ENCODE peak calls at places on chromosome 1, in ten cellular contexts. B, Q, W, R, P, I, M, J, A and G are unnamed samples.

GRCh38 chr1:16237343-16237830 is 404 bp upstream of the CPLANE2 start:
- DNase-seq in I (no peak), J (no peak), B (peak), R (no peak), M (no peak), W (no peak), Q (no peak), A (no peak), P (no peak), G (no peak)

GRCh38 chr1:181910905-181911304 is 150.6 kb downstream of the ZNF648 start:
- DNase-seq in R (no peak), Q (no peak), W (no peak), A (no peak), J (no peak), M (no peak), I (no peak), P (no peak), B (no peak), G (peak)

GRCh38 chr1:26945728-26946127 is 14.5 kb downstream of the KDF1 start:
- DNase-seq in J (no peak), M (peak), R (no peak), Q (no peak), B (peak), P (no peak), W (no peak), I (no peak), A (no peak), G (no peak)

GRCh38 chr1:76501576-76502219 is 365.6 kb upstream of the ST6GALNAC5 start:
- DNase-seq in M (no peak), P (no peak), J (no peak), Q (no peak), W (no peak), I (no peak), B (no peak), A (no peak), R (no peak), G (peak)

GRCh38 chr1:26094677-26095383 is 16.8 kb upstream of the PDIK1L start:
- DNase-seq in W (no peak), M (no peak), B (peak), J (peak), P (no peak), I (no peak), Q (no peak), A (no peak), R (no peak), G (no peak)

GRCh38 chr1:172537827-172538391 is 5.0 kb downstream of the SUCO start:
- DNase-seq in W (no peak), M (no peak), P (no peak), B (no peak), A (no peak), R (no peak), Q (no peak), I (no peak), J (no peak), G (peak)

GRCh38 chr1:96741335-96741734 is 19.8 kb downstream of the PTBP2 start:
- DNase-seq in B (no peak), R (no peak), A (no peak), I (no peak), Q (no peak), W (no peak), M (no peak), P (no peak), J (no peak), G (no peak)

GRCh38 chr1:200890818-200891773 is 3.6 kb upstream of the INAVA start:
- DNase-seq in M (peak), A (peak), J (no peak), R (no peak), B (peak), I (peak), W (peak), P (no peak), Q (no peak), G (no peak)

GRCh38 chr1:178119623-178120022 is 25.7 kb downstream of the RASAL2 start:
- DNase-seq in B (no peak), I (peak), R (no peak), W (no peak), P (no peak), A (no peak), Q (no peak), J (no peak), M (no peak), G (no peak)

DNA sequence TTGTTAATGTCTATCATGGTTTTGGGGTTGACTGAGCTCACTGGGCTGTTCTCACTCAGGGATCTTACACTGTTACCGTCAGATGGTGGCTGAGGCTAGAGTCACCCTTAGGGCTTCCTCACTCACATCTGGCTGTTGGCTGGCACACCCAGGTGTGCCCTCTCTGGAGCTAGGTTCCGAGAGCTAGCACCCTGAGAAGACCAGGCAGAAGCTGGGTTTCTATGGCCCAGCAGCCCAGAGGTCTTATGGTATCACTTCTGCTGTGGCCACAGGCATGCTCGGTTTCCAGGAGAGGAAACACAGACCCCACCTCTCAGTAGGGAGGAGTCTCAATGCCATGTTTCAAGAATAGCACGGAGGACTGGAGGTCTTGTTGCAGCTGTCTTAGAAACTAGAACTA is 20.7 kb upstream of the KIF1B start:
- DNase-seq in P (no peak), I (no peak), M (peak), W (no peak), B (no peak), J (no peak), A (no peak), R (no peak), Q (no peak), G (no peak)
- TF ChIP-seq POLR2A in P (no peak), I (no peak), M (no peak), W (no peak), B (no peak), J (no peak), A (no peak), R (no peak), Q (no peak), G (no peak)

DNA sequence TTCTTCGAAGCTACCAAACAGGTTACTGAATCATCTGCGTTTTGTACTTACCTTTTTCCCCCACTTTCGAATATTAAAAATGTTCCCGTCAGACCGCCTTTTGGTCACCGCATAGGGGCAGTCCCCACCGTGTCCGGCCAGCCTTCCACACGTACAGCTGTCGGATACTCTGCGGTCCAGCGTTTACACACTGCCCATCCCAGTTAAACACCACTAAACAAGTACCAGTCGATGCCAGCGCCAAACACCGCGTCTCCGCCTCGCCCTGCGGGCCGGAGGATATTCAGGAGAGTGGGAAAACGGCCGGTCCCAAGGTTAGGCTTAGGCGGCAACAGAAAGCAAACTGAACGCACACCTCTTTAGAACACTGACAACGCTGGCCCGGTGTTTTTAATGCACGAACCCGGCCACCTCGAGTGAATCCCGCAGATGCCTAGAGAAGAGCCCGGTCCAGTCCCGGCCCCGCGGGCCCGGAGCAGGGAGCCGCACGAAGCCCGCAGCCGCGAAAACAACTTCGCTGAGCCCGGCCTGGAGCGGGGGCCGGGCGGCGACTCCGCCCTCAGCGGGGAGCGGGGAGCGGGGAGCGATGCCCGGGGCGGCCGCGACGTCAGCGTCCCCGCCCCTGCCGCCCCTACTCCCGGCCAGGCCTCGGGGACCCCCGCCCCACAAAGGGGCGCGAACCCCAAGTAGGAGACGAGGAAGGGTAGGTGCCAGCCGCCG is 730 bp upstream of the PHF13 start:
- DNase-seq in W (peak), I (no peak), Q (no peak), P (no peak), A (no peak), B (peak), R (peak), M (peak), J (peak), G (no peak)
- TF ChIP-seq POLR2A in W (no peak), I (no peak), Q (peak), P (peak), A (no peak), B (peak), R (no peak), M (peak), J (peak), G (peak)

GRCh38 chr1:6103854-6104530 is 58.3 kb downstream of the KCNAB2 start:
- DNase-seq in Q (no peak), P (no peak), J (no peak), M (no peak), I (no peak), W (no peak), B (no peak), R (no peak), A (no peak), G (no peak)

GRCh38 chr1:6100801-6101783 is 55.4 kb downstream of the KCNAB2 start:
- DNase-seq in A (no peak), Q (no peak), P (no peak), I (no peak), B (no peak), W (no peak), R (no peak), J (no peak), M (no peak), G (no peak)

GRCh38 chr1:6101826-6102225 is 56.1 kb downstream of the KCNAB2 start:
- DNase-seq in P (no peak), R (no peak), J (no peak), B (no peak), W (no peak), Q (no peak), I (no peak), M (no peak), A (no peak), G (no peak)

GRCh38 chr1:6103111-6103853 is 57.6 kb downstream of the KCNAB2 start:
- DNase-seq in Q (no peak), R (no peak), A (no peak), B (no peak), P (no peak), J (no peak), I (no peak), W (no peak), M (no peak), G (no peak)

GRCh38 chr1:6102227-6102845 is 56.6 kb downstream of the KCNAB2 start:
- DNase-seq in A (no peak), B (no peak), Q (no peak), J (no peak), W (no peak), I (no peak), M (no peak), P (no peak), R (no peak), G (no peak)
- TF ChIP-seq POLR2A in A (no peak), B (no peak), Q (no peak), J (no peak), W (no peak), I (no peak), M (no peak), P (no peak), R (no peak), G (no peak)

DNA sequence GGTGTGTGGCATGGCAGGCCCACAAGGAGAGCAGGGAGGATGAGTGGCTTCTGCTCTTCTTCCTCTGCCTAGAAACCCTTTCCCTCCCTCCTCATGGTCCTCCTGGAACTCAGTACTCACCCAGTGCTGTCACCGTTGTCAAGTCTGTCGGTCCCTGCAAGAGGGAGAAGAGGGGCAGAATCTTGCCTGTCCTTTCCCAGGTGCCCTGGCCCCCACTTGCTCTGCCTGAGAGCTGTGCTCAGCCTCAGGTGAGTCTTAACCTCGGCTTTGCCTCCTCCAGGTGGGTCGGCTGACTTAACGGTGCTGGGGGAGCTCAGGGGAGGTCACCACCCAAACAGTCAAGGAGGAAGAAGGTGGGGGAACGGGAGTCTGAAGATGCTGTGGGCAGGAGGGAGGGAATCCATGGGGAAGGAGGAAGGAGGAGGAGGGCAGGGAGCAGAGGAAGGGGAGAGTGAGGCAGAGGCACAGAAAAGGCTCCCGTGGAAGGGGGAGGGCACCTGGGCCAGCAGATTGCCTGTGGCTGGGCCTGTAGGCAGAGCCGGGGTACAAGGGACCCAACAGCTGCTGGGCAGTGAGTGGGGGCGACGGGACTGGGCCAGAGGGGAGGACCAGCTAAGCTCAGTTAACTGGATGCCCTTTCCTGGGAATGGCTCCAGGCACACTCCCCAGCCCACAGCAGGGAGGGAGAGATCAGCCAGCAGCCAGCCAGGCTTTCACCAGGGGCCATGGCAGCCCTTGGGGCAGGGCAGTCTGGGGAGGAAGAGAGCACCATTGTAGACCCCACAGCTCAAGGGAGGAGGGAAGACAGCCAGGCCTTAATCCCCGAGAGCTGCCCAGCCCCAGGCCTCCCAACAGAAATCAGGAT is 26.3 kb downstream of the CTNNBIP1 start:
- DNase-seq in R (no peak), I (no peak), B (no peak), M (no peak), J (no peak), Q (no peak), A (no peak), W (no peak), P (no peak), G (no peak)
- TF ChIP-seq POLR2A in R (no peak), I (no peak), B (no peak), M (no peak), J (no peak), Q (no peak), A (no peak), W (no peak), P (no peak), G (no peak)

DNA sequence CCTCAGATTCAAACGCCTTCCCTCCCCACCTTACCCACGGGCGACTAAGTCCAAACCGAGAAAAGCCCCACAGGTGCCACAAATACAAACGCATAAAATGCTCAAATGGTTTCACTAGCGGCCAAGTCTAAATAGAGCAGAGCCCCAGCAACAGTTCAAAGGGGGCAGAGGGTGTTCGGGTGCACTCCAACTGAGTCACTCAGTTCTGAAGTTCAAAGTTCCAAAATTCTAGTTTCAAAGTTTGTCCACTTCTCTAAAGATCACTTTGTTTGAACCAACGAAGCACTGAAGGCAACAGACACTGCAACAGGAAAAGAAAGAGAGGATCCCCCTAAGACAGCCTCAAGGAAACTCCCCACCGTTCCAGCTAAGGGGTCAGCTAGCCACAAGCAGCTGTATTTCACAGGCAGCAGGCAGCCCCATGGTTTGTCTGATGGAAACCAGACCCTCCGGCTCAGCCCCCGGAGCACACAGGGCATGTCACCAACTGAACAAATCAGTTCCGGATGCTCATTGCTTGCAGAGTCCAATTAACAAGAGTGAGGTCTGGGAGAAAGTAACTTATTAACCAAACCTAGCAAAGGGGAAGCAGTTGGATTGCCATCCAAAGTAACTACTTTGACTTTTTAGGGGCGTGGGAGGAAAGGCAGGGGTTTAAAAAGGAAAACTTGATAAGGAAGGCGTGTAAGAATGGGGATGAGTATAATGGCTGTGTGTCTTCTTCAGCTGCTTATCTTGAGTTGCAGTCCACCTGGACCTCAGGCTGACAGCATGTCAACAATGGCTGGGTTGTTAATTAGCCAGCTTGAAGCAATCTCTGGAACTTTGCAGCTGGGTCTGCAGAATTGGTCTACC is 1423.9 kb upstream of the PRMT6 start:
- DNase-seq in Q (no peak), J (no peak), B (no peak), W (no peak), M (peak), A (no peak), I (no peak), R (no peak), P (no peak), G (no peak)
- TF ChIP-seq POLR2A in Q (no peak), J (no peak), B (no peak), W (no peak), M (no peak), A (no peak), I (no peak), R (no peak), P (no peak), G (no peak)